ENCODE peak calls at places on chromosome 10, in eight cellular contexts. M is transverse colon, R is heart right ventricle, Q is uterus, P is stomach, B is fibroblast of lung, N is heart left ventricle, H is colonic mucosa. X is an unnamed sample.
A peak's percentile ranks its signal among the peaks of the same experiment; 100 is the strongest.

GRCh38 chr10:16510843-16511242 is 10.8 kb downstream of the C1QL3 start:
- DNase-seq in M (no peak), R (no peak), Q (no peak), P (no peak), B (no peak), N (no peak), H (no peak), X (no peak)

GRCh38 chr10:5045095-5045494 is 41.4 kb upstream of the AKR1C2 start:
- DNase-seq in M (no peak), R (no peak), Q (no peak), P (no peak), B (no peak), N (no peak), H (peak; percentile 15), X (no peak)

GRCh38 chr10:71077796-71078453 is 134.4 kb upstream of the UNC5B start:
- DNase-seq in M (peak; percentile 3), R (no peak), Q (no peak), P (no peak), B (no peak), N (no peak), H (no peak), X (peak; percentile 1)

GRCh38 chr10:80397014-80397413 is 11.3 kb upstream of the PRXL2A start:
- DNase-seq in M (no peak), R (no peak), Q (no peak), P (no peak), B (no peak), N (no peak), H (no peak), X (no peak)

GRCh38 chr10:111877274-111877673 is 306.3 kb downstream of the GPAM start:
- DNase-seq in M (no peak), R (no peak), Q (no peak), P (no peak), B (no peak), N (no peak), H (no peak), X (no peak)

GRCh38 chr10:26451903-26452302 is 13.8 kb downstream of the APBB1IP start:
- DNase-seq in M (no peak), R (no peak), Q (no peak), P (no peak), B (no peak), N (no peak), H (no peak), X (no peak)

GRCh38 chr10:80598951-80599350 is 61.2 kb downstream of the SH2D4B start:
- DNase-seq in M (no peak), R (no peak), Q (no peak), P (no peak), B (no peak), N (no peak), H (no peak), X (no peak)

GRCh38 chr10:69757553-69758309 is 44.0 kb upstream of the COL13A1 start:
- DNase-seq in M (no peak), R (peak; percentile 50), Q (no peak), P (peak; percentile 31), B (peak; percentile 63), N (no peak), H (no peak), X (peak; percentile 56)

GRCh38 chr10:84329094-84329611 is 764 bp downstream of the CCSER2 start:
- DNase-seq in M (peak; percentile 38), R (peak; percentile 17), Q (peak; percentile 31), P (no peak), B (peak; percentile 65), N (no peak), H (peak; percentile 60), X (peak; percentile 52)

GRCh38 chr10:51117053-51117660 is 42.9 kb downstream of the PRKG1 start:
- DNase-seq in M (no peak), R (no peak), Q (no peak), P (no peak), B (peak; percentile 23), N (no peak), H (no peak), X (no peak)

GRCh38 chr10:4074559-4075407 is 289.8 kb upstream of the KLF6 start:
- DNase-seq in M (no peak), R (peak; percentile 24), Q (no peak), P (no peak), B (peak; percentile 77), N (no peak), H (no peak), X (no peak)

GRCh38 chr10:115572740-115573455 is 479.7 kb downstream of the ATRNL1 start:
- DNase-seq in M (no peak), R (no peak), Q (no peak), P (no peak), B (no peak), N (no peak), H (no peak), X (no peak)

GRCh38 chr10:2631557-2631956 is 435.8 kb upstream of the PFKP start:
- DNase-seq in M (no peak), R (no peak), Q (no peak), P (no peak), B (no peak), N (no peak), H (no peak), X (no peak)

GRCh38 chr10:34726862-34727261 is 88.2 kb downstream of the PARD3 start:
- DNase-seq in M (no peak), R (no peak), Q (no peak), P (no peak), B (no peak), N (no peak), H (no peak), X (no peak)

GRCh38 chr10:24119919-24120318 is 89.0 kb upstream of the KIAA1217 start:
- DNase-seq in M (no peak), R (no peak), Q (no peak), P (no peak), B (no peak), N (no peak), H (no peak), X (no peak)

GRCh38 chr10:110498982-110499795 is 1.5 kb downstream of the DUSP5 start:
- DNase-seq in M (peak; percentile 64), R (no peak), Q (peak; percentile 64), P (peak; percentile 46), B (peak; percentile 69), N (no peak), H (peak; percentile 53), X (peak; percentile 31)

GRCh38 chr10:18196806-18197550 is 56.8 kb downstream of the CACNB2 start:
- DNase-seq in M (no peak), R (no peak), Q (peak; percentile 69), P (no peak), B (no peak), N (no peak), H (no peak), X (no peak)

GRCh38 chr10:102945449-102945848 is 27.4 kb downstream of the CNNM2 start:
- DNase-seq in M (no peak), R (no peak), Q (no peak), P (no peak), B (no peak), N (no peak), H (no peak), X (no peak)

GRCh38 chr10:97399843-97400545 is 1.1 kb downstream of the RRP12 start:
- DNase-seq in M (peak; percentile 60), R (no peak), Q (no peak), P (peak; percentile 43), B (peak; percentile 76), N (no peak), H (peak; percentile 71), X (peak; percentile 50)

GRCh38 chr10:103854265-103854686 is 1.1 kb downstream of the SH3PXD2A start:
- DNase-seq in M (peak; percentile 41), R (no peak), Q (no peak), P (no peak), B (no peak), N (no peak), H (no peak), X (peak; percentile 28)

GRCh38 chr10:43250625-43250924 is 16.3 kb downstream of the RASGEF1A start:
- DNase-seq in M (no peak), R (no peak), Q (no peak), P (no peak), B (no peak), N (no peak), H (no peak), X (no peak)

GRCh38 chr10:109911903-109912302 is 11.4 kb downstream of the XPNPEP1 start:
- DNase-seq in M (no peak), R (no peak), Q (no peak), P (no peak), B (no peak), N (no peak), H (no peak), X (no peak)

DNA sequence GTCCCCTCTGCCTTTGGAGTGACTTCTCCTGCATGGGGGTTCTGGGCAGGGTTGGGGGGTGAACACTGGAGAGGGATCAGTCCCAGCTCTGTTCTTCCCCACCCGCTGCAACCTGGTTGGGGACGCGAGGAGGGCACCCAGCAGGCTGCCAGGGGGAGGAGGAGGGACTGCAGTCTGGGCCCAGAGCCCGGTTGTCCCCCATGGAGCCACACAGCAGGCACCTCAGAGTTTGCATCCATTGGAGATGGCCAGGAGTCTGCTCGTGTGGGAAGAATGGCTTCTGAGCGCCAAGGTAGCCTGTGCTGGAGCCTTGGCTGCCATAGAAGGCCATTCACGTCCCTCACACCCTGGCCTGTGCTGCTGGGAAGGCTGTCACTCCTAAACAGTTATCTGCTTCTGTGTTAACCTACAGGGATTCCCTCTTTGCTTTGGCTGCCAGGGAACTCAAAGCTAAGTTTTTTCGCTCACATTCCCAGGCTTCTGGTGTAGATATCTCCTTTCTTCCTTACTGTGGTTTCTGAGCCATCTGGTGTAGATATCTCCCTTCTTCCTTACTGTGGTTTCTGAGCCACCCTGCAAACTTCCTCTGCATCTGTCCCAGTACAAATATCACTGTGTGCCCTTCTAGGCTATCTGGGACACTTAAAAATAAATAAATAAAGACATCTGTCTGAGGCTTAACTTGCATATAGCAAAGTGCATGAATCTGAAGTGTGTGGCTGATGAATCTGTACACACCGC is 133.7 kb downstream of the LHPP start:
- DNase-seq in M (peak; percentile 2), R (no peak), Q (no peak), P (no peak), B (no peak), N (peak; percentile 28), H (no peak), X (no peak)
- H3K27ac ChIP-seq in M (no peak overlapping the region), R (no peak overlapping the region), Q (no peak overlapping the region), P (no peak overlapping the region), B (no peak overlapping the region), N (no peak overlapping the region), H (no peak overlapping the region), X (no peak overlapping the region)

DNA sequence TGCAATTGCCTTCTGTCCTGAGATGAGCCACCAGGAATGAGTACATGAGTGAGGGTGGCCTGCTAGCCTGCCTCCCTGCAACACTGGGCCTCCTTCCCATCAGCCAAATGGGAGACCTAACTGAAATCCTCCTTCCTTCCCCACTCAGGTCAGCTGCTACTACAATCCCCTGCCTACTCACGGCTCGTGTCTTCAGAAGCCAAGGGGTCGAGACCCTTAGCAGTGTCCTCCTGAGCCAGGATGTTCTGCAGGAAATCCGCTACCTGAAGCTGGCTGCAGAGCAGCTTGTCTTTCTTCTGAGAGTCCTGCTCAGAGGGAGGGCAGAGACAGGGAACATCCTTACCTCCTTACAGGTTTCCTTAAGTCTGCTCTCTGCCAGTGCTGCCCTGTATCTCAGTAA is 1.2 kb downstream of the ZWINT start:
- DNase-seq in M (no peak), R (no peak), Q (no peak), P (no peak), B (no peak), N (no peak), H (no peak), X (no peak)
- H3K4me3 ChIP-seq in M (no peak overlapping the region), R (no peak overlapping the region), Q (no peak overlapping the region), P (peak overlapping the region; percentile 72), B (peak overlapping the region; percentile 80), N (no peak overlapping the region), H (no peak overlapping the region), X (no peak overlapping the region)

GRCh38 chr10:63523015-63523414 is 1.8 kb downstream of the REEP3 start:
- DNase-seq in M (no peak), R (no peak), Q (no peak), P (no peak), B (no peak), N (no peak), H (no peak), X (no peak)
- H3K27ac ChIP-seq in M (peak overlapping the region; percentile 99), R (peak overlapping the region; percentile 97), Q (peak overlapping the region; percentile 100), P (peak overlapping the region; percentile 99), B (peak overlapping the region; percentile 92), N (peak overlapping the region; percentile 97), H (peak overlapping the region; percentile 28), X (no peak overlapping the region)

GRCh38 chr10:79244841-79245504 is 102.3 kb upstream of the PPIF start:
- DNase-seq in M (peak; percentile 56), R (peak; percentile 10), Q (no peak), P (no peak), B (peak; percentile 64), N (no peak), H (no peak), X (no peak)
- H3K4me3 ChIP-seq in M (peak overlapping the region; percentile 48), R (no peak overlapping the region), Q (no peak overlapping the region), P (peak overlapping the region; percentile 55), B (no peak overlapping the region), N (peak overlapping the region; percentile 61), H (peak overlapping the region; percentile 9), X (no peak overlapping the region)